ENCODE peak calls at places on chromosomes 16 and 17, in ten cellular contexts. K is cardiac muscle cell; M is AG04450; D is Peyer's patch; W is mesendoderm; F is A549; B is dorsolateral prefrontal cortex; E is tibial nerve; R is CD4-positive, alpha-beta T cell; Q is OCI-LY7. U is an unnamed sample.

GRCh38 chr17:58577696-58578095 is 63.3 kb upstream of the MTMR4 start:
- DNase-seq in K (peak), M (no peak), D (peak), W (peak), F (peak), B (peak), E (peak), R (peak), Q (peak), U (peak)

GRCh38 chr17:36971508-36971907 is 22.8 kb downstream of the AATF start:
- DNase-seq in K (no peak), M (no peak), D (no peak), W (no peak), F (no peak), B (no peak), E (no peak), R (no peak), Q (no peak), U (no peak)

GRCh38 chr17:48588074-48588415 is 2.0 kb downstream of the HOXB3 start:
- DNase-seq in K (no peak), M (no peak), D (peak), W (no peak), F (no peak), B (no peak), E (no peak), R (no peak), Q (no peak), U (no peak)

GRCh38 chr17:180380-181212 is 854 bp downstream of the DOC2B start:
- DNase-seq in K (peak), M (no peak), D (no peak), W (peak), F (no peak), B (no peak), E (no peak), R (no peak), Q (no peak), U (no peak)

GRCh38 chr16:14444979-14445810 is 184.9 kb downstream of the PARN start:
- DNase-seq in K (no peak), M (no peak), D (no peak), W (no peak), F (no peak), B (no peak), E (no peak), R (no peak), Q (peak), U (no peak)

GRCh38 chr17:73613271-73613941 is 30.8 kb downstream of the SDK2 start:
- DNase-seq in K (peak), M (no peak), D (no peak), W (peak), F (no peak), B (no peak), E (no peak), R (no peak), Q (no peak), U (no peak)

GRCh38 chr17:78532311-78532710 is 44.9 kb downstream of the DNAH17 start:
- DNase-seq in K (no peak), M (no peak), D (no peak), W (no peak), F (no peak), B (no peak), E (no peak), R (no peak), Q (no peak), U (no peak)

GRCh38 chr16:86664518-86665318 is 86.4 kb downstream of the FOXL1 start:
- DNase-seq in K (no peak), M (peak), D (peak), W (peak), F (peak), B (no peak), E (no peak), R (no peak), Q (peak), U (no peak)

GRCh38 chr17:2023256-2023655 is 1.9 kb downstream of the RTN4RL1 start:
- DNase-seq in K (no peak), M (no peak), D (no peak), W (no peak), F (no peak), B (no peak), E (no peak), R (no peak), Q (no peak), U (no peak)

GRCh38 chr16:11915644-11916523 is at the start of gene GSPT1:
- DNase-seq in K (peak), M (peak), D (peak), W (peak), F (peak), B (peak), E (peak), R (peak), Q (peak), U (peak)

GRCh38 chr16:10511829-10512228 is 68.6 kb downstream of the EMP2 start:
- DNase-seq in K (no peak), M (no peak), D (no peak), W (no peak), F (no peak), B (no peak), E (no peak), R (no peak), Q (no peak), U (no peak)

GRCh38 chr17:15436399-15437369 is 30.7 kb downstream of the CDRT4 start:
- DNase-seq in K (no peak), M (peak), D (peak), W (peak), F (peak), B (no peak), E (peak), R (peak), Q (peak), U (peak)

GRCh38 chr16:78789556-78789955 is 690.1 kb downstream of the WWOX start:
- DNase-seq in K (no peak), M (no peak), D (no peak), W (no peak), F (no peak), B (no peak), E (no peak), R (no peak), Q (no peak), U (no peak)

GRCh38 chr17:63455417-63455816 is 9.3 kb upstream of the CYB561 start:
- DNase-seq in K (no peak), M (no peak), D (peak), W (no peak), F (peak), B (no peak), E (no peak), R (no peak), Q (no peak), U (no peak)

GRCh38 chr16:50153648-50154368 is 702 bp downstream of the TENT4B start:
- DNase-seq in K (peak), M (no peak), D (peak), W (peak), F (no peak), B (no peak), E (peak), R (no peak), Q (no peak), U (peak)

GRCh38 chr16:50574852-50575251 is 26.7 kb downstream of the NKD1 start:
- DNase-seq in K (no peak), M (no peak), D (no peak), W (no peak), F (no peak), B (no peak), E (no peak), R (no peak), Q (no peak), U (no peak)

GRCh38 chr17:43612515-43612914 is 49.2 kb downstream of the MEOX1 start:
- DNase-seq in K (no peak), M (no peak), D (peak), W (no peak), F (no peak), B (no peak), E (no peak), R (no peak), Q (no peak), U (no peak)

GRCh38 chr16:87203060-87203656 is 114.0 kb downstream of the C16orf95 start:
- DNase-seq in K (peak), M (peak), D (peak), W (peak), F (peak), B (no peak), E (peak), R (no peak), Q (peak), U (no peak)

GRCh38 chr17:2020721-2021120 is 4.4 kb downstream of the RTN4RL1 start:
- DNase-seq in K (no peak), M (no peak), D (no peak), W (no peak), F (no peak), B (no peak), E (no peak), R (no peak), Q (no peak), U (no peak)

GRCh38 chr17:81329279-81329926 is 34.3 kb upstream of the SLC38A10 start:
- DNase-seq in K (no peak), M (peak), D (peak), W (peak), F (peak), B (no peak), E (peak), R (no peak), Q (no peak), U (peak)

GRCh38 chr16:88602091-88602490 is 31.9 kb downstream of the ZC3H18 start:
- DNase-seq in K (no peak), M (no peak), D (no peak), W (no peak), F (no peak), B (no peak), E (no peak), R (no peak), Q (no peak), U (no peak)

GRCh38 chr17:59487161-59487873 is 78.1 kb upstream of the DHX40 start:
- DNase-seq in K (no peak), M (no peak), D (no peak), W (no peak), F (no peak), B (no peak), E (no peak), R (no peak), Q (no peak), U (peak)

GRCh38 chr16:56851671-56852400 is 13.2 kb upstream of the SLC12A3 start:
- DNase-seq in K (no peak), M (no peak), D (no peak), W (peak), F (peak), B (peak), E (no peak), R (no peak), Q (peak), U (no peak)

GRCh38 chr16:84827131-84827574 is 7.4 kb downstream of the CRISPLD2 start:
- DNase-seq in K (peak), M (no peak), D (no peak), W (no peak), F (no peak), B (no peak), E (no peak), R (no peak), Q (no peak), U (no peak)

GRCh38 chr16:61871837-61872777 is 164.1 kb downstream of the CDH8 start:
- DNase-seq in K (no peak), M (no peak), D (no peak), W (peak), F (no peak), B (no peak), E (no peak), R (no peak), Q (no peak), U (no peak)

GRCh38 chr17:42895185-42895555 is 5.4 kb upstream of the G6PC1 start:
- DNase-seq in K (no peak), M (peak), D (peak), W (no peak), F (peak), B (peak), E (peak), R (no peak), Q (no peak), U (peak)

GRCh38 chr16:17367932-17368331 is 102.8 kb downstream of the XYLT1 start:
- DNase-seq in K (peak), M (no peak), D (peak), W (peak), F (no peak), B (no peak), E (no peak), R (no peak), Q (peak), U (no peak)

GRCh38 chr17:62178579-62178978 is 113.5 kb upstream of the MED13 start:
- DNase-seq in K (no peak), M (no peak), D (no peak), W (peak), F (peak), B (no peak), E (no peak), R (no peak), Q (no peak), U (no peak)

GRCh38 chr16:16120044-16120381 is 103.3 kb downstream of the ABCC6 start:
- DNase-seq in K (no peak), M (no peak), D (peak), W (no peak), F (no peak), B (no peak), E (no peak), R (no peak), Q (no peak), U (no peak)

GRCh38 chr17:35891273-35891672 is 11.1 kb upstream of the CCL5 start:
- DNase-seq in K (no peak), M (no peak), D (no peak), W (no peak), F (no peak), B (no peak), E (no peak), R (no peak), Q (no peak), U (no peak)
- H3K27ac ChIP-seq in K (no peak), M (no peak), D (peak), W (no peak), F (no peak), B (no peak), E (no peak), R (no peak), Q (no peak), U (no peak)

DNA sequence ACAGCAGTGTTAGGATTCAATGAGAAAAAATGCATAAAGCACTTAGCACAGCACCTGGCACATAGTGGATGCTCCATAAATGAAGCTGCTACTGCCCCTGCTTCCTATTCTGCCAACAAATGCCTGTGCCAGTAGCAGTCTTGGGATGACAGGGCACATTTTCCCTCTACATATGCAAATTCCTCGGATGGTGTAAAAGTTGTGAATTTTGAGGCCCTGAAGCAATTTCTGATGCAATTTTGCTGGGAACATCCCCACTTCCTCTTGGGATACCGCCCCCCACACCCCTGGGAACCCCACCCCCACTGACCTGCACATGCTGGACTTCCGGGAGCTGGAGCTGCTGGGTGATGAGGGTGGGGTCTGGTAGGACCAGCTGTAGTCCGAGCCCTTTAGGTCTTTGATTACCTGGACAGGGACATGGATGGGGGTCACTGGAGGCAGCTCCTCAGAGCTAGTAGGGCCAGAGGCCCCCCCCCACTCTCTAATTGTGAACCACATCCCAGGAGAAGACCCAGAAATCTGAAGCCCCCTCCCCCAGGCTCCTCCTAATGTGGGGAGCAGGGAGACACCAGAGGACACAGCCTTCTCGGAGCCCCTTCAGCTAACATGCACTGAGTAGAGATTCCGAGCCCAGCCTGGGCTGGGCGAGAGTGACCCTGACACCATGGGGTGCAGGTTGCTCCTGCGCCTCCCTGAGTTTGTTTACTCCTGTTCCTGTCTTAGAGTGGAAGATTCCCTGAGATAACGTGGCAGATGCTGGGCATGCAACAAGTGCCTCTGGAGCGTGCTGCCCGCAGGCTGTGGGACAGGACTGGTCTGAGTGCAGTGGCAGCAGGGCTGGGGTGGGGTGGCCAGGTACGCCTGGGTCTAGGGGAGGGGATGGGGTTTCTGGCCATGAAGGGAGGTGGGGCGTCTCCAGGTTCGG is 9.0 kb downstream of the MTSS2 start:
- DNase-seq in K (no peak), M (no peak), D (no peak), W (peak), F (no peak), B (peak), E (no peak), R (no peak), Q (no peak), U (no peak)
- H3K27ac ChIP-seq in K (no peak), M (no peak), D (no peak), W (no peak), F (peak), B (peak), E (no peak), R (no peak), Q (no peak), U (no peak)

GRCh38 chr16:82628741-82629140 is 2.0 kb downstream of the CDH13 start:
- DNase-seq in K (no peak), M (no peak), D (no peak), W (no peak), F (no peak), B (no peak), E (no peak), R (no peak), Q (no peak), U (no peak)
- H3K27ac ChIP-seq in K (no peak), M (peak), D (no peak), W (no peak), F (no peak), B (no peak), E (no peak), R (no peak), Q (no peak), U (peak)

DNA sequence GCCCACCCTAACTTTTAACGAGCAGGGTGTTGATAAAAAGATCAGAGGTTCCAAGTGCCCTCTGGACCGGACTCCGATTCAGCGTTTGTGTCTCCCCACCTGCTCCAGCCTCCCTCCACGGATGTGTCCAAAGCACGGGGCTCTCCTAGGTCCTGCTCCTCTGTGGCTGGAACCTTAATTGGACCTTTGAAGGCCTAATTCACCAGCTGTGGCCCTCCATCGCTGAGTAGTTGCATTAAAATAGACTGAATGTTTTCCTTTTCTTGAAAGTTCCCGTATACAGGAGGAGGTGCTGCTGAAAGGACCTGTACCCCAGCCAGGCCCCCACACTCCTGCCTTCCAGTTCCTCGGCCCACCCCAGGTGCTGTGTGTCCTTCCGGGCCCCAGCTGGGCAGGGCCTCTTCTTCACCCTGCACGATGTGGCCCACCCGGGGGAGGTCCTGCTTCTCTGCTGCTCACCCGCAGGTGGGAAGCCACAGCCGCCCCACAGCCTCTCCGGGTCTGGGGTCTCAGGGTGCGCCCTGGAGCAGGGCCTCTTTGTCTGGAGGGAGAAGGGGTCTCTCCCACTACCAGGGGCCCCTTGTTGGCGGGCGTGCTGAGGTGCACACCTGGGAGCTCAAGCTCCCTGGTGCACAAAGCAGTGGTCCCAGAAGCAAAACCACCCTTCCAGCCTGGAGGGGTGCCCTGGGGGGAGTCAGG is 1.3 kb upstream of the CACNA1H start:
- DNase-seq in K (no peak), M (no peak), D (no peak), W (no peak), F (no peak), B (no peak), E (no peak), R (no peak), Q (no peak), U (no peak)
- H3K27ac ChIP-seq in K (no peak), M (no peak), D (no peak), W (no peak), F (peak), B (no peak), E (no peak), R (no peak), Q (no peak), U (no peak)

GRCh38 chr16:575354-576196 is 5.8 kb downstream of the PIGQ start:
- DNase-seq in K (no peak), M (no peak), D (no peak), W (no peak), F (no peak), B (no peak), E (no peak), R (no peak), Q (no peak), U (no peak)

GRCh38 chr16:577796-578195 is 8.0 kb downstream of the PIGQ start:
- DNase-seq in K (no peak), M (no peak), D (no peak), W (no peak), F (no peak), B (no peak), E (no peak), R (no peak), Q (no peak), U (no peak)

GRCh38 chr16:576823-577201 is 7.0 kb downstream of the PIGQ start:
- DNase-seq in K (no peak), M (no peak), D (no peak), W (peak), F (no peak), B (no peak), E (no peak), R (no peak), Q (no peak), U (no peak)

GRCh38 chr16:578232-578869 is 8.6 kb downstream of the PIGQ start:
- DNase-seq in K (no peak), M (no peak), D (no peak), W (no peak), F (no peak), B (no peak), E (no peak), R (no peak), Q (no peak), U (no peak)

DNA sequence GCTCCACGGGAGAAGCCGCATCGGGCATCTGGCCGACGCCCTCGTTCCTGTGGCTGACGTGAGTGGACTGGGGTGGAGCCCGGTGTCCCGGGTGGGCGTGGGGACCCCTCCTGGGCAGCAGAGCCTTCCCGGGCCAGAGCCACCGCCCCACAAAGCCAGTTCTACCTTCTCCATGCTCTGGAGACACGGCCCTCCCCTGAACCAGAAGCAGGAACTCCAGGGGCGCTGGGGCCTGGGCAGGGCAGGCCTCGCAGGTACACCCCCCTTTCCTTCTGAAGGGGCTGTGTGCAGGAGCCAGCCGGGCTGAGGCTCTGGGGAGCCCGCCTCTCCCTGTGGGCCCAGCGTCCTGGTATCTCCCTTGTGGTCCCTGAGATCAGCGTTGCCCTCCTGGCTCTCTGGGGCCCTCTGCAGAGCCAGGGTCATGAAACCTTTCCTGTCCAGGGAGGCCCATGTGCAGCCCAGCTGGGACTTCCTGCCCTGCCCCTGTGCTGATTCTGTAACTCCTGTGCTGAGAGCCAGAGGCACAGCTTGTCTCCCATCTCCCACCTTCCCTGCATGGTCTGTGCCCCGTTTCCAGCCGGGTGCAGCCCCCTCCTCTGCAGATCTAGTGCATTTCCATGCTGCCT is 6.5 kb downstream of the PIGQ start:
- DNase-seq in K (no peak), M (no peak), D (no peak), W (no peak), F (no peak), B (no peak), E (no peak), R (no peak), Q (no peak), U (no peak)
- H3K27ac ChIP-seq in K (no peak), M (no peak), D (no peak), W (no peak), F (no peak), B (peak), E (no peak), R (no peak), Q (no peak), U (no peak)

DNA sequence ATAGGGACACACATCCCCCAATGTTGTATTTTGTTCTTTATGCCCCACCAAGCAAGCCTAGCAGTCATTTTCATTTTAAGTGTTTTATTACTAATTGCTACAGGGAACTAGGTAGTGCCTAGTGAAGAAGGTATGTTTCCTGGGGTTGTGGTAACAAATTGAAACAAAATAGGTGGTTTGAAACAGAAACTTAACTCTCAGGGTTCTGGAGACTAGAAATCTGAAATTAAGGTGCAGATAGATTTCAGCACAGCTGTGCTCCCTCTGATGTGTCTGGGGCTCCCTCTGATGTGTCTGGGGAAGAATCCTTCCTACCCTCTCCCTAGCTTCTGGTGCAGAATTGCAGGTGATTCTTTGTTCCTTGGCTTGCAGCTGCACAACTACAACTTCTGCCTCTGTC is 390.1 kb downstream of the ZFHX3 start:
- DNase-seq in K (no peak), M (no peak), D (no peak), W (no peak), F (no peak), B (no peak), E (no peak), R (no peak), Q (peak), U (no peak)
- H3K27ac ChIP-seq in K (no peak), M (no peak), D (no peak), W (no peak), F (no peak), B (no peak), E (no peak), R (no peak), Q (peak), U (no peak)

GRCh38 chr17:55266051-55266957 is 1.5 kb downstream of the HLF start:
- DNase-seq in K (no peak), M (no peak), D (peak), W (peak), F (no peak), B (no peak), E (no peak), R (no peak), Q (no peak), U (no peak)
- H3K27ac ChIP-seq in K (no peak), M (no peak), D (peak), W (no peak), F (peak), B (peak), E (peak), R (no peak), Q (no peak), U (peak)